ENCODE peak calls at places on chromosomes 7 and 10, in four cellular contexts. I is left ventricle myocardium inferior, J is cardiac muscle cell, Z is esophagus squamous epithelium. O is an unnamed sample. For H3K36me3, the result is how much of the 10 kb centered on the place peaks cover.

GRCh38 chr7:140403878-140404564 is at the start of gene RAB19:
- DNase-seq in I (no peak), J (no peak), Z (no peak), O (peak)

GRCh38 chr7:66781408-66782090 is 41.0 kb downstream of the RABGEF1 start:
- DNase-seq in I (no peak), J (no peak), Z (no peak), O (no peak)

GRCh38 chr7:88888684-88889083 is 93.1 kb upstream of the TEX47 start:
- DNase-seq in I (no peak), J (no peak), Z (no peak), O (peak)

GRCh38 chr10:46282460-46283216 is 4.2 kb upstream of the ANTXRL start:
- DNase-seq in I (peak), J (peak), Z (no peak), O (peak)

GRCh38 chr10:78761241-78761825 is 307.4 kb upstream of the ZMIZ1 start:
- DNase-seq in I (no peak), J (no peak), Z (no peak), O (no peak)

GRCh38 chr7:10116511-10116910 is 857.2 kb upstream of the PHF14 start:
- DNase-seq in I (no peak), J (no peak), Z (no peak), O (no peak)

GRCh38 chr7:1862560-1862959 is 192.5 kb downstream of the ELFN1 start:
- DNase-seq in I (no peak), J (no peak), Z (no peak), O (no peak)

GRCh38 chr7:72444023-72444776 is 32.1 kb upstream of the CALN1 start:
- DNase-seq in I (no peak), J (no peak), Z (no peak), O (no peak)

GRCh38 chr7:40077849-40078248 is 56.6 kb downstream of the MPLKIP start:
- DNase-seq in I (no peak), J (peak), Z (no peak), O (no peak)

GRCh38 chr10:27100800-27101347 is 580 bp upstream of the ANKRD26 start:
- DNase-seq in I (no peak), J (no peak), Z (no peak), O (peak)

GRCh38 chr10:107727762-107728317 is 563.3 kb upstream of the SORCS1 start:
- DNase-seq in I (no peak), J (peak), Z (no peak), O (no peak)

GRCh38 chr10:120997313-120998102 is 146.3 kb downstream of the WDR11 start:
- DNase-seq in I (no peak), J (no peak), Z (no peak), O (no peak)

GRCh38 chr7:220151-220841 is 27.9 kb downstream of the FAM20C start:
- DNase-seq in I (no peak), J (no peak), Z (no peak), O (no peak)

GRCh38 chr7:46220066-46220630 is 299.1 kb upstream of the IGFBP3 start:
- DNase-seq in I (no peak), J (no peak), Z (no peak), O (no peak)

DNA sequence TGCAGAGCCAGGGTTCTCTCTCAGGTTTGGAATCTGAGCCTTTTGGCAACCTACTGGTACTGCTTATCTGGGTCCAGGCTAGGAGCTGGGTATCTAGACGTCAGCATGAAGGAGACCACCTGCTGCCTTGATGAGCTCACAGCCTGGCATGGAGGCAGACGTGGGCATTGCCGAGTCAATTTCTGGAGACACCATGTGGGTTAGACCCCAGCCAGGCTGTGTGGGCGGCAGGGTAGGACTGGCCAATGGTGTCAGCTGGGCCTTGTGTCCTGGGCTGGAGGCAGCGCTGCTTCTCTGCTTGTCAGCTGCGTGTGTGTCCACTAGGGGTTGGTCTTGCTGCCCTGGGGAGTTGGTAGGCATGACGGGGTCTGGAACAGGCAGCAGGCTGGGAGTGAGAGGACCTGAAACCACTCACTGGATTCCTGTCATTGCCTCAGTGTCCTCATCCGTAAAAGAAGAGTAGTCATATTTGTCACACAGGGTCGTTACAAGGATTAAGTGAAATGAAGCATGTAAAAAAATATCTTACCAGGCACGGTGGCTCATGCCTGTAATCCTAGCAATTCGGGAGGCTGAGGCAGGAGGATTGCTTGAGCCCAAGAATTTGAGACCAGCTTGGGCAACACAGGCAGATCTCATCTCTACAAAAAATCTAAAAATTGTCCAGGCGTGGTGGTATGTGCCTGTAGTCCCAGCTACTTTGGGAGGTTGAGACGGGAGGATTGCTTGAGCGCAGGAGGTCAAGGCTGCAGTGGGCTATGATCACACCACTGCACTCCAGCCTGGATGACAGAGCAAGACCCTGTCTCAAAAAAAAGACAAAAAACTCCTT is 31.7 kb upstream of the ANKRD2 start:
- DNase-seq in I (no peak), J (peak), Z (no peak), O (no peak)
- TF ChIP-seq CTCF in I (no peak), J (peak), Z (no peak), O (no peak)

GRCh38 chr7:127711872-127712271 is 59.9 kb downstream of the SND1 start:
- DNase-seq in I (no peak), J (no peak), Z (no peak), O (no peak)
- H3K36me3 ChIP-seq in I (under half), J (under half), Z (under half), O (under half)

DNA sequence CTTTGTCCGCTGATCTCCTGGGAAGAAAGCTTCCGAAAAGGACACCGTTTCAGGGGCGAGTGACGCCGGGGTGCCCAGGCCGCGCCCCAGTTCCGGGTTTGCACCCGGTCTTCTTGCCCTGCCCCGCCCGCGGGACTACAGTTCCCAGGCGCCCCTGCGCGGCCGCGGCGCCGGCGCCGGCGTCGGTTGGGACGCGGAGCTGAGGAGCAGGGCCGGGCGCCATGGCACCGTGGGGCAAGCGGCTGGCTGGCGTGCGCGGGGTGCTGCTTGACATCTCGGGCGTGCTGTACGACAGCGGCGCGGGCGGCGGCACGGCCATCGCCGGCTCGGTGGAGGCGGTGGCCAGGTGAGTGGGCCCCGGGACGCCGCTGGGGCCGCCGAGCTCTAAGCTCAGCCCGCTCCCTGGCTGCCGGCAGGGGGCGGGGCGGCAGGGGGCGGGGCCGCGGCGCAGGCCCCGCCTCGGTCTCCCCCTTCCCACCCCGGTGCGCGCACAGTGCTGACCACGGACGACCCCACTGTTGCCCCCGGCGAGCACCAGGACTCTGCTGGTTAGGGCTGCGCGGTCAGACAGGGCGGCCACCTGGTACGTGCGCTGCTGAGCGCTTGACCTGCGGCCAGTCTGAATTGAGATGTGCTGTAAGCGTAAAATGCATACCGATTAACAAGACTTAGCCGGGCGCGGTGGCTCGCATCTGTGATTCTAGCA is at the start of gene LHPP:
- DNase-seq in I (peak), J (peak), Z (peak), O (peak)
- TF ChIP-seq CTCF in I (peak), J (peak), Z (peak), O (peak)

DNA sequence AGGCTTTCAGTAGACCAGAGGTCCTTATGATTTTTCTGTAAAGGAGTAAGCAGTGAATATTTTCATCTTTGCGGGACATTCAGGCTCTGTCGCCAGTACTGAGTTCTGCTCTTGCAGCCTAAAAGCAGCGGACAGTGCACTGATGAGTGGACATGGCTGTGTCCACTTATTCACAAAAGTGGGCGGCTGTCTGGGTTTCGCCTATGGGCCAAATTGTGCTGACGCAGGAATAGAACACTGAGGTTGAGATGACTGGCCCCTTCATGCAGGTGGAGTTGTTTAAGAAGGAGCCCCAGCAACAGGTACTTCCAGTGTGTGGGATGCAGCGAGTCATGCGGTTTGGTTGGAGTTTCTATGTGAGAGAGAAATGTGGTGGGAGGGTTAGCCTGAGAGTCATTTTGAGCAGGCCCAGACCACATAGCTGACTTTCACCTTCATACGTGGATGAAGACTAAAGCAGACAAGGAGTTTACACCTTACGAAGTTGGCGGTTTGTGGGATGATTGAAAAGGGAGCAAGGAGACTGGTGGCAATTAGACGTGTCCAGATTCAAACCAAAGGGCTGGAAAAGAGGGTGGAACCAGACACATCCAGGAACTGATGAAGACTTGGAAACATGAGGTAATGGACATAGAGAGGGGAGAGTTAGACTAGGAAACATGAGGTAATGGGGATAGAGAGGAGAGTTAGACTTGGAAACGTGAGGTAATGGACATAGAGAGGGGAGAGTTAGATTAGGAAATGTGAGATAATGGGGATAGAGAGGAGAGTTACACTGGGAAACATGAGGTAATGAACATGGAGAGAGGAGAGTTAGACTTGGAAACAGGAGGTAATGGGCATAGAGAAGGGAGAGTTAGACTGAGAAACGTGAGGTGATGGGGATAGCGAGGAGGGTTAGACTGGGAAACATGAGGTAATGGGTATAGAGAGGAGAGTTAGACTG is 38.2 kb downstream of the WDR37 start:
- DNase-seq in I (no peak), J (no peak), Z (no peak), O (peak)
- H3K36me3 ChIP-seq in I (half or more), J (under half), Z (under half), O (under half)

GRCh38 chr10:81414038-81414437 is 461.0 kb upstream of the NRG3 start:
- DNase-seq in I (no peak), J (no peak), Z (no peak), O (peak)
- TF ChIP-seq CTCF in I (no peak), J (no peak), Z (no peak), O (peak)

GRCh38 chr10:43396928-43397624 is 11.9 kb downstream of the HNRNPF start:
- DNase-seq in I (peak), J (peak), Z (peak), O (peak)
- H3K36me3 ChIP-seq in I (under half), J (under half), Z (under half), O (under half)

GRCh38 chr10:8225232-8225631 is 170.7 kb downstream of the GATA3 start:
- DNase-seq in I (no peak), J (no peak), Z (no peak), O (no peak)

GRCh38 chr10:8224591-8224990 is 170.1 kb downstream of the GATA3 start:
- DNase-seq in I (no peak), J (no peak), Z (no peak), O (no peak)

GRCh38 chr10:8216893-8217292 is 162.4 kb downstream of the GATA3 start:
- DNase-seq in I (no peak), J (no peak), Z (no peak), O (no peak)

GRCh38 chr10:8227246-8227645 is 172.8 kb downstream of the GATA3 start:
- DNase-seq in I (no peak), J (no peak), Z (no peak), O (no peak)

DNA sequence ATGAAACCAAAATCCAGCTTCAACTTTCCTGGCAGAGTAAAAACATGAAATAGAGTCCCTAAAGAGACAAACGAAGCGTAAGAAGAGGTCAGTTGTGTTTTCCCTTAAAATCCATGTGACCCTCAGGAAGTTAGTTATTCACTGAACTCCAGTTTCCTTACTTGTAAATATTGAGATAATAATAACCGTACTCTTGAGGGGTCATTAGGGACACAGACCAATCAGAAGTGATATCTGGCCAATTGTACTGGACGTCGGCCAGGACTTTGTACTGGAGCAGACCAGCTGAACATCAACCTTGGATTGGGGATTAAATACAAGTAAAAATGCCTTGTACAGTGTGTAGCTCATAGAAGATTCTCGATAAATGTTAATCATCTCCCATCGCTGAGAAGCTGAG is 167.0 kb downstream of the GATA3 start:
- DNase-seq in I (peak), J (peak), Z (no peak), O (no peak)
- TF ChIP-seq CTCF in I (no peak), J (no peak), Z (no peak), O (no peak)

DNA sequence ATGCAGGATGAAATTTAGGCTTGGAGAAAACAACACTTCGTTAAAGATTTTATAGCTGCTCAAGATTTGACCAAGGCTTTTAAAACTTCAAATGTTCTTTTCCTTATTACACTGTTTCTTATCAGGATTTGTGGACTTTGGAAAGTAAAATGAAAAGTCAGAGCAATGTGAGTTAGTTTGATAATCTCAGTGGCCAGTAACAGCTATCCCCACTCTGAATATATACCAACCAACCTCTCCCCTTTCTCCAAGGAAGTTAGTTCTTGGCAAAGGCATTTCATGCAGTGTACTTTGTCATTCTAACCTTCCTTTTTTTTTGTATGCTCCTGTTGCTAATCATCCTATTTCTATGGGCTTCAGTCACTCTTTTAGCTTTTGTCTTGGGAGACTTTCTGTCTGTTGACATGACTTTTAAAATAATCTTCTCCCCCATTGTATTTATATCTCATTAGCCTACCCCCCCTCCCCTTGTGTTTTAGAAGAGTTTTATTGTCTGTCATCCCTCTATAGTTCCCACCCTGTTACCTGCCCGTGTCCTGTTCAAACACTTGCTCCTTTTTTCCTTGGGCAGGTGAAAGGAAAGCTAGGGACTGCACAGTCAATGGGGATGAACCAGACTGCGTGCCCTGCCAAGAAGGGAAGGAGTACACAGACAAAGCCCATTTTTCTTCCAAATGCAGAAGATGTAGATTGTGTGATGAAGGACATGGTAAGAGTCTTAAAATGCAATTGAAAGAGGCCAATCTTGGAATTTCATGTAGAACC is 16.7 kb downstream of the FAS start:
- DNase-seq in I (no peak), J (no peak), Z (no peak), O (no peak)
- H3K36me3 ChIP-seq in I (under half), J (under half), Z (under half), O (under half)

DNA sequence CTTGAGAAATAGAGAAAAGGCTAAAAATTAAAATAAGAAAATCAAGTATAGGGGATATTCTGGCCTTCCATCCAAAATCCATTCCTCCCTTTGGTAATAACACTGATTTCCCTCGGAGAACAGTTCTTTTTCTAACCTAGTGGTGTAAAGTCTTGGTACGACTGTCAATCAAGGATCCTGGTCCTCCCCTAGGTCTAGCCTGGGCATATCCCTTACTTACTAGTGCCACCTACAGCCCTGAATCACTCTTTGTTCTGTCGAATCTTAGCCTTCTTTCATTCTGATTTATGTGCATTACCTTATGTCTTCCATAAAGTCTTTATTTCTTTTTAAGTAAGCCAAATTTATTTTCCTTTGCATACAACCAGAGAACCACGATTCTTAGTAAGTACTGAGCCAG is 298.7 kb upstream of the LRRTM3 start:
- DNase-seq in I (no peak), J (no peak), Z (no peak), O (peak)
- TF ChIP-seq CTCF in I (peak), J (no peak), Z (no peak), O (peak)